ENCODE peak calls at places on chromosomes 1 and 21, in nine cellular contexts. One of them, this sample, is unnamed.

GRCh38 chr21:29854795-29855194 is 85.0 kb downstream of the GRIK1 start:
- DNase-seq in endothelial cell of umbilical vein: no peak
- DNase-seq in vagina: no peak
- DNase-seq in neural progenitor cell: no peak
- DNase-seq in GM23338: no peak
- DNase-seq in Peyer's patch: no peak
- DNase-seq in uterus: no peak
- DNase-seq in body of pancreas: no peak
- DNase-seq in mammary epithelial cell: no peak
- DNase-seq in this sample: no peak

GRCh38 chr1:10943991-10944730 is 68.3 kb upstream of the TARDBP start:
- DNase-seq in endothelial cell of umbilical vein: peak; percentile 55
- DNase-seq in vagina: no peak
- DNase-seq in neural progenitor cell: no peak
- DNase-seq in GM23338: no peak
- DNase-seq in Peyer's patch: peak; percentile 75
- DNase-seq in uterus: peak; percentile 22
- DNase-seq in body of pancreas: peak; percentile 48
- DNase-seq in mammary epithelial cell: no peak
- DNase-seq in this sample: no peak

GRCh38 chr1:62438163-62438562 is 1.3 kb downstream of the USP1 start:
- DNase-seq in endothelial cell of umbilical vein: peak; percentile 35
- DNase-seq in vagina: no peak
- DNase-seq in neural progenitor cell: no peak
- DNase-seq in GM23338: peak; percentile 7
- DNase-seq in Peyer's patch: no peak
- DNase-seq in uterus: no peak
- DNase-seq in body of pancreas: no peak
- DNase-seq in mammary epithelial cell: peak; percentile 26
- DNase-seq in this sample: no peak

GRCh38 chr1:16630661-16631247 is 17.4 kb upstream of the NBPF1 start:
- DNase-seq in endothelial cell of umbilical vein: no peak
- DNase-seq in vagina: peak; percentile 90
- DNase-seq in neural progenitor cell: no peak
- DNase-seq in GM23338: peak; percentile 28
- DNase-seq in Peyer's patch: peak; percentile 55
- DNase-seq in uterus: peak; percentile 23
- DNase-seq in body of pancreas: no peak
- DNase-seq in mammary epithelial cell: no peak
- DNase-seq in this sample: peak; percentile 86

GRCh38 chr1:41539416-41539800 is 54.9 kb upstream of the EDN2 start:
- DNase-seq in endothelial cell of umbilical vein: no peak
- DNase-seq in vagina: no peak
- DNase-seq in neural progenitor cell: no peak
- DNase-seq in GM23338: no peak
- DNase-seq in Peyer's patch: no peak
- DNase-seq in uterus: peak; percentile 2
- DNase-seq in body of pancreas: no peak
- DNase-seq in mammary epithelial cell: no peak
- DNase-seq in this sample: peak; percentile 52

GRCh38 chr1:203017707-203018106 is 8.6 kb upstream of the PPFIA4 start:
- DNase-seq in endothelial cell of umbilical vein: no peak
- DNase-seq in vagina: no peak
- DNase-seq in neural progenitor cell: no peak
- DNase-seq in GM23338: no peak
- DNase-seq in Peyer's patch: no peak
- DNase-seq in uterus: no peak
- DNase-seq in body of pancreas: no peak
- DNase-seq in mammary epithelial cell: no peak
- DNase-seq in this sample: no peak

GRCh38 chr21:39961251-39961650 is 94.0 kb downstream of the PCP4 start:
- DNase-seq in endothelial cell of umbilical vein: no peak
- DNase-seq in vagina: no peak
- DNase-seq in neural progenitor cell: no peak
- DNase-seq in GM23338: no peak
- DNase-seq in Peyer's patch: no peak
- DNase-seq in uterus: no peak
- DNase-seq in body of pancreas: no peak
- DNase-seq in mammary epithelial cell: peak; percentile 75
- DNase-seq in this sample: no peak

GRCh38 chr1:35748326-35748725 is 21.5 kb downstream of the CLSPN start:
- DNase-seq in endothelial cell of umbilical vein: no peak
- DNase-seq in vagina: no peak
- DNase-seq in neural progenitor cell: no peak
- DNase-seq in GM23338: no peak
- DNase-seq in Peyer's patch: no peak
- DNase-seq in uterus: no peak
- DNase-seq in body of pancreas: no peak
- DNase-seq in mammary epithelial cell: peak; percentile 57
- DNase-seq in this sample: no peak

GRCh38 chr1:9473032-9473792 is 66.1 kb upstream of the SLC25A33 start:
- DNase-seq in endothelial cell of umbilical vein: peak; percentile 24
- DNase-seq in vagina: peak; percentile 97
- DNase-seq in neural progenitor cell: no peak
- DNase-seq in GM23338: no peak
- DNase-seq in Peyer's patch: peak; percentile 71
- DNase-seq in uterus: peak; percentile 83
- DNase-seq in body of pancreas: peak; percentile 28
- DNase-seq in mammary epithelial cell: peak; percentile 93
- DNase-seq in this sample: peak; percentile 93

GRCh38 chr1:23475134-23475628 is 8.8 kb downstream of the ASAP3 start:
- DNase-seq in endothelial cell of umbilical vein: peak; percentile 49
- DNase-seq in vagina: no peak
- DNase-seq in neural progenitor cell: no peak
- DNase-seq in GM23338: no peak
- DNase-seq in Peyer's patch: no peak
- DNase-seq in uterus: no peak
- DNase-seq in body of pancreas: no peak
- DNase-seq in mammary epithelial cell: peak; percentile 93
- DNase-seq in this sample: no peak

GRCh38 chr1:232457607-232458006 is 172.3 kb downstream of the SIPA1L2 start:
- DNase-seq in endothelial cell of umbilical vein: no peak
- DNase-seq in vagina: no peak
- DNase-seq in neural progenitor cell: no peak
- DNase-seq in GM23338: no peak
- DNase-seq in Peyer's patch: no peak
- DNase-seq in uterus: no peak
- DNase-seq in body of pancreas: no peak
- DNase-seq in mammary epithelial cell: no peak
- DNase-seq in this sample: no peak

GRCh38 chr1:239174880-239175279 is 211.5 kb upstream of the CHRM3 start:
- DNase-seq in endothelial cell of umbilical vein: no peak
- DNase-seq in vagina: no peak
- DNase-seq in neural progenitor cell: no peak
- DNase-seq in GM23338: no peak
- DNase-seq in Peyer's patch: no peak
- DNase-seq in uterus: no peak
- DNase-seq in body of pancreas: no peak
- DNase-seq in mammary epithelial cell: no peak
- DNase-seq in this sample: no peak

GRCh38 chr1:155002479-155003226 is at the start of gene ZBTB7B:
- DNase-seq in endothelial cell of umbilical vein: peak; percentile 54
- DNase-seq in vagina: peak; percentile 91
- DNase-seq in neural progenitor cell: peak; percentile 59
- DNase-seq in GM23338: no peak
- DNase-seq in Peyer's patch: peak; percentile 86
- DNase-seq in uterus: peak; percentile 58
- DNase-seq in body of pancreas: peak; percentile 73
- DNase-seq in mammary epithelial cell: no peak
- DNase-seq in this sample: no peak

GRCh38 chr1:155003227-155003765 is 694 bp downstream of the ZBTB7B start:
- DNase-seq in endothelial cell of umbilical vein: peak; percentile 42
- DNase-seq in vagina: no peak
- DNase-seq in neural progenitor cell: peak; percentile 62
- DNase-seq in GM23338: peak; percentile 59
- DNase-seq in Peyer's patch: peak; percentile 67
- DNase-seq in uterus: peak; percentile 66
- DNase-seq in body of pancreas: peak; percentile 50
- DNase-seq in mammary epithelial cell: no peak
- DNase-seq in this sample: no peak

GRCh38 chr1:155005076-155005971 is 2.7 kb downstream of the ZBTB7B start:
- DNase-seq in endothelial cell of umbilical vein: no peak
- DNase-seq in vagina: no peak
- DNase-seq in neural progenitor cell: no peak
- DNase-seq in GM23338: no peak
- DNase-seq in Peyer's patch: peak; percentile 87
- DNase-seq in uterus: peak; percentile 45
- DNase-seq in body of pancreas: peak; percentile 89
- DNase-seq in mammary epithelial cell: no peak
- DNase-seq in this sample: no peak

GRCh38 chr1:155003766-155004351 is 1.3 kb downstream of the ZBTB7B start:
- DNase-seq in endothelial cell of umbilical vein: peak; percentile 33
- DNase-seq in vagina: peak; percentile 91
- DNase-seq in neural progenitor cell: peak; percentile 59
- DNase-seq in GM23338: peak; percentile 87
- DNase-seq in Peyer's patch: peak; percentile 88
- DNase-seq in uterus: peak; percentile 74
- DNase-seq in body of pancreas: peak; percentile 80
- DNase-seq in mammary epithelial cell: no peak
- DNase-seq in this sample: no peak

GRCh38 chr1:155004352-155005075 is 1.9 kb downstream of the ZBTB7B start:
- DNase-seq in endothelial cell of umbilical vein: no peak
- DNase-seq in vagina: peak; percentile 90
- DNase-seq in neural progenitor cell: no peak
- DNase-seq in GM23338: no peak
- DNase-seq in Peyer's patch: no peak
- DNase-seq in uterus: no peak
- DNase-seq in body of pancreas: no peak
- DNase-seq in mammary epithelial cell: no peak
- DNase-seq in this sample: no peak
- H3K4me1 ChIP-seq in endothelial cell of umbilical vein: peaks cover 25% of the 10 kb centered on the region
- H3K4me1 ChIP-seq in vagina: peaks cover 69% of the 10 kb centered on the region
- H3K4me1 ChIP-seq in neural progenitor cell: peaks cover 30% of the 10 kb centered on the region
- H3K4me1 ChIP-seq in GM23338: peaks cover 27% of the 10 kb centered on the region
- H3K4me1 ChIP-seq in Peyer's patch: peaks cover 48% of the 10 kb centered on the region
- H3K4me1 ChIP-seq in uterus: no peaks in the 10 kb centered on the region
- H3K4me1 ChIP-seq in body of pancreas: peaks cover 62% of the 10 kb centered on the region
- H3K4me1 ChIP-seq in mammary epithelial cell: peaks cover 47% of the 10 kb centered on the region
- H3K4me1 ChIP-seq in this sample: peaks cover 66% of the 10 kb centered on the region

DNA sequence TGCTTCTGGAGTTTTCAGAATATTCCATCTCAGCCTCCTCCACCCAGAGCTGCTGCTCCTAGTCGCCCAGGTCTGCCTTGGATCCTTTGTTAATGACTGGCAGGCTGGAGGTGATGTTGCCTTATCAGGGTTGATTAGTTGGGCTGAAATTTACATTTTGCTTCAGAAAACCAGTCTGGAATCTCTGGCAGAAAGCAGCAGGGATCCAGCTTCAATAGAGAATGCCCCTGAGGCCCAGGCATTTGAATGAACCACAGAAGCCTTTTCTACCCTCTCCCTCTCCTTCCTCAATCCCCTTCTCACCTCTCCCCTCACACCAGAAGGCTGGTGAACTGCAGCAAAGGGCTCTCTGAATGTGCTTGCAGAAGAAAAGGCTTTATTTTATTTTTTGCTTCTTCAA is 83.2 kb downstream of the PLXNA2 start:
- DNase-seq in endothelial cell of umbilical vein: no peak
- DNase-seq in vagina: no peak
- DNase-seq in neural progenitor cell: no peak
- DNase-seq in GM23338: peak; percentile 60
- DNase-seq in Peyer's patch: no peak
- DNase-seq in uterus: no peak
- DNase-seq in body of pancreas: no peak
- DNase-seq in mammary epithelial cell: no peak
- DNase-seq in this sample: no peak
- H3K4me1 ChIP-seq in endothelial cell of umbilical vein: peaks cover 49% of the 10 kb centered on the region
- H3K4me1 ChIP-seq in vagina: peaks cover 49% of the 10 kb centered on the region
- H3K4me1 ChIP-seq in neural progenitor cell: peaks cover 61% of the 10 kb centered on the region
- H3K4me1 ChIP-seq in GM23338: peaks cover 13% of the 10 kb centered on the region
- H3K4me1 ChIP-seq in Peyer's patch: peaks cover 60% of the 10 kb centered on the region
- H3K4me1 ChIP-seq in uterus: peaks cover 19% of the 10 kb centered on the region
- H3K4me1 ChIP-seq in body of pancreas: peaks cover 47% of the 10 kb centered on the region
- H3K4me1 ChIP-seq in mammary epithelial cell: peaks cover 4% of the 10 kb centered on the region
- H3K4me1 ChIP-seq in this sample: peaks cover 48% of the 10 kb centered on the region

GRCh38 chr1:53408013-53408754 is 51.0 kb upstream of the DMRTB1 start:
- DNase-seq in endothelial cell of umbilical vein: no peak
- DNase-seq in vagina: peak; percentile 75
- DNase-seq in neural progenitor cell: no peak
- DNase-seq in GM23338: no peak
- DNase-seq in Peyer's patch: no peak
- DNase-seq in uterus: no peak
- DNase-seq in body of pancreas: no peak
- DNase-seq in mammary epithelial cell: no peak
- DNase-seq in this sample: peak; percentile 55

GRCh38 chr1:53409233-53409632 is 50.0 kb upstream of the DMRTB1 start:
- DNase-seq in endothelial cell of umbilical vein: no peak
- DNase-seq in vagina: peak; percentile 58
- DNase-seq in neural progenitor cell: no peak
- DNase-seq in GM23338: no peak
- DNase-seq in Peyer's patch: no peak
- DNase-seq in uterus: no peak
- DNase-seq in body of pancreas: no peak
- DNase-seq in mammary epithelial cell: no peak
- DNase-seq in this sample: no peak

GRCh38 chr1:53409695-53410094 is 49.5 kb upstream of the DMRTB1 start:
- DNase-seq in endothelial cell of umbilical vein: no peak
- DNase-seq in vagina: peak; percentile 71
- DNase-seq in neural progenitor cell: no peak
- DNase-seq in GM23338: peak; percentile 21
- DNase-seq in Peyer's patch: no peak
- DNase-seq in uterus: no peak
- DNase-seq in body of pancreas: no peak
- DNase-seq in mammary epithelial cell: no peak
- DNase-seq in this sample: no peak

GRCh38 chr1:53410100-53410541 is 49.1 kb upstream of the DMRTB1 start:
- DNase-seq in endothelial cell of umbilical vein: no peak
- DNase-seq in vagina: no peak
- DNase-seq in neural progenitor cell: no peak
- DNase-seq in GM23338: peak; percentile 36
- DNase-seq in Peyer's patch: no peak
- DNase-seq in uterus: no peak
- DNase-seq in body of pancreas: no peak
- DNase-seq in mammary epithelial cell: no peak
- DNase-seq in this sample: no peak

GRCh38 chr1:53408755-53409129 is 50.5 kb upstream of the DMRTB1 start:
- DNase-seq in endothelial cell of umbilical vein: no peak
- DNase-seq in vagina: peak; percentile 40
- DNase-seq in neural progenitor cell: no peak
- DNase-seq in GM23338: no peak
- DNase-seq in Peyer's patch: no peak
- DNase-seq in uterus: no peak
- DNase-seq in body of pancreas: no peak
- DNase-seq in mammary epithelial cell: no peak
- DNase-seq in this sample: no peak
- H3K4me1 ChIP-seq in endothelial cell of umbilical vein: no peaks in the 10 kb centered on the region
- H3K4me1 ChIP-seq in vagina: no peaks in the 10 kb centered on the region
- H3K4me1 ChIP-seq in neural progenitor cell: no peaks in the 10 kb centered on the region
- H3K4me1 ChIP-seq in GM23338: peaks cover 3% of the 10 kb centered on the region
- H3K4me1 ChIP-seq in Peyer's patch: no peaks in the 10 kb centered on the region
- H3K4me1 ChIP-seq in uterus: no peaks in the 10 kb centered on the region
- H3K4me1 ChIP-seq in body of pancreas: peaks cover 7% of the 10 kb centered on the region
- H3K4me1 ChIP-seq in mammary epithelial cell: peaks cover 10% of the 10 kb centered on the region
- H3K4me1 ChIP-seq in this sample: no peaks in the 10 kb centered on the region

DNA sequence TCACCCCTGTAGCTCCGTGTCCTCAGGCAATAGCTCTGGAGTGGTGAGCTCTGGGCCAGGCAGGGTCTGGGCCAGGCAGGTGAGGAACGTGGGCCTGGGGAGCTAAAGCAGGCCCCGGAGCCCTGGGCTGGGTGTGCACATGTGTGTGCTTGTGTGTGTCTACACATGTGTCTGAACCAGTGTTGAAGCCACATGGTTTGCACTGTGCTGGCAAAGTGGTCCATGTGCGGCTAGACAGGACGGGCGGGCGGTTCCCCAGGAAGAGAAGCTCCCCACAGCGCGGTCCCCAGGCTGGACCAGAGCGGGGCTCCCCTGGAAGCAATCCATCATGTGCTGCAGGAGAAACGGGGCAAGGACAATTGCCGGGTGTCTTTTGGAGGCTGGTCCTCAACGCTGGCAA is 84.2 kb downstream of the PRDM16 start:
- DNase-seq in endothelial cell of umbilical vein: no peak
- DNase-seq in vagina: no peak
- DNase-seq in neural progenitor cell: no peak
- DNase-seq in GM23338: no peak
- DNase-seq in Peyer's patch: no peak
- DNase-seq in uterus: no peak
- DNase-seq in body of pancreas: no peak
- DNase-seq in mammary epithelial cell: no peak
- DNase-seq in this sample: no peak
- H3K4me1 ChIP-seq in endothelial cell of umbilical vein: no peaks in the 10 kb centered on the region
- H3K4me1 ChIP-seq in vagina: no peaks in the 10 kb centered on the region
- H3K4me1 ChIP-seq in neural progenitor cell: peaks cover 7% of the 10 kb centered on the region
- H3K4me1 ChIP-seq in GM23338: no peaks in the 10 kb centered on the region
- H3K4me1 ChIP-seq in Peyer's patch: no peaks in the 10 kb centered on the region
- H3K4me1 ChIP-seq in uterus: no peaks in the 10 kb centered on the region
- H3K4me1 ChIP-seq in body of pancreas: no peaks in the 10 kb centered on the region
- H3K4me1 ChIP-seq in mammary epithelial cell: no peaks in the 10 kb centered on the region
- H3K4me1 ChIP-seq in this sample: no peaks in the 10 kb centered on the region

This sample was measured in suprapubic skin.